ENCODE peak calls at places on chromosomes 4 and X, in nine cellular contexts. I, V, U, P, N, H, O, M and A are unnamed samples.

GRCh38 chr4:96407651-96408342 is 567.9 kb downstream of the PDHA2 start:
- DNase-seq in O (no peak), P (no peak), M (no peak), U (no peak), V (no peak), I (no peak), N (no peak), H (no peak), A (no peak)

GRCh38 chr4:36613999-36614398 is 332.6 kb downstream of the DTHD1 start:
- DNase-seq in M (no peak), N (no peak), I (no peak), V (no peak), P (no peak), U (no peak), O (no peak), H (no peak), A (no peak)

GRCh38 chrX:40780123-40780522 is 44.8 kb upstream of the MED14 start:
- DNase-seq in P (no peak), O (no peak), N (no peak), I (no peak), H (no peak), U (no peak), V (no peak), M (no peak), A (no peak)

GRCh38 chr4:4969298-4969697 is 50.0 kb downstream of the CYTL1 start:
- DNase-seq in V (no peak), N (peak; percentile 92), H (no peak), I (peak; percentile 15), P (no peak), O (peak; percentile 67), U (no peak), M (no peak), A (peak; percentile 42)

GRCh38 chr4:24856586-24856985 is 56.3 kb downstream of the CCDC149 start:
- DNase-seq in V (peak; percentile 7), P (no peak), U (peak; percentile 64), M (no peak), H (no peak), I (no peak), O (no peak), N (no peak), A (no peak)

GRCh38 chr4:9889306-9889705 is 107.9 kb downstream of the DRD5 start:
- DNase-seq in U (no peak), H (no peak), O (no peak), N (no peak), M (no peak), P (no peak), I (no peak), V (no peak), A (no peak)

GRCh38 chr4:98046665-98047064 is 96.6 kb downstream of the STPG2 start:
- DNase-seq in M (no peak), O (no peak), P (no peak), H (no peak), N (no peak), U (no peak), V (no peak), I (no peak), A (no peak)

GRCh38 chrX:112687189-112687691 is 7.5 kb upstream of the LHFPL1 start:
- DNase-seq in V (no peak), O (peak; percentile 6), I (no peak), M (no peak), H (no peak), U (no peak), N (no peak), P (no peak), A (no peak)

GRCh38 chrX:65300104-65300809 is 234.3 kb downstream of the LAS1L start:
- DNase-seq in P (no peak), H (peak; percentile 21), N (no peak), U (no peak), O (no peak), M (no peak), V (no peak), I (no peak), A (no peak)

GRCh38 chrX:23783569-23784486 is 855 bp downstream of the SAT1 start:
- DNase-seq in M (no peak), N (no peak), P (no peak), H (no peak), V (no peak), U (no peak), I (no peak), O (no peak), A (no peak)

GRCh38 chr4:88690355-88690754 is 7.3 kb downstream of the NAP1L5 start:
- DNase-seq in V (no peak), O (no peak), P (peak; percentile 14), H (no peak), U (no peak), N (no peak), I (no peak), M (no peak), A (no peak)

GRCh38 chr4:6224725-6225124 is 24.4 kb upstream of the JAKMIP1 start:
- DNase-seq in P (no peak), O (no peak), V (no peak), I (no peak), M (no peak), U (no peak), H (no peak), N (no peak), A (no peak)

GRCh38 chr4:93261207-93261606 is 567.3 kb upstream of the ATOH1 start:
- DNase-seq in V (no peak), N (no peak), H (no peak), O (no peak), M (no peak), P (no peak), U (no peak), I (no peak), A (no peak)

GRCh38 chrX:51836823-51837222 is 56.6 kb upstream of the MAGED1 start:
- DNase-seq in I (no peak), H (no peak), V (no peak), U (no peak), O (no peak), N (no peak), M (no peak), P (no peak), A (no peak)

GRCh38 chrX:72572248-72573157 is at the start of gene HDAC8:
- DNase-seq in H (peak; percentile 21), P (peak; percentile 62), M (peak; percentile 66), V (peak; percentile 80), I (peak; percentile 48), N (peak; percentile 91), O (peak; percentile 52), U (peak; percentile 63), A (peak; percentile 61)

GRCh38 chrX:7798327-7798726 is 44.6 kb upstream of the VCX start:
- DNase-seq in V (no peak), U (no peak), O (no peak), M (no peak), I (no peak), N (no peak), H (no peak), P (no peak), A (no peak)

GRCh38 chr4:186840222-186840701 is 116.6 kb upstream of the FAT1 start:
- DNase-seq in N (no peak), V (no peak), H (no peak), M (peak; percentile 49), O (peak; percentile 82), P (peak; percentile 50), I (no peak), U (no peak), A (no peak)

GRCh38 chr4:86560447-86560846 is 33.7 kb upstream of the PTPN13 start:
- DNase-seq in M (no peak), V (no peak), I (no peak), N (no peak), P (no peak), O (no peak), U (no peak), H (no peak), A (no peak)

GRCh38 chr4:16516796-16517413 is 290.6 kb upstream of the TAPT1 start:
- DNase-seq in V (peak; percentile 63), U (no peak), M (peak; percentile 66), N (no peak), P (no peak), I (no peak), H (peak; percentile 13), O (peak; percentile 75), A (peak; percentile 36)

DNA sequence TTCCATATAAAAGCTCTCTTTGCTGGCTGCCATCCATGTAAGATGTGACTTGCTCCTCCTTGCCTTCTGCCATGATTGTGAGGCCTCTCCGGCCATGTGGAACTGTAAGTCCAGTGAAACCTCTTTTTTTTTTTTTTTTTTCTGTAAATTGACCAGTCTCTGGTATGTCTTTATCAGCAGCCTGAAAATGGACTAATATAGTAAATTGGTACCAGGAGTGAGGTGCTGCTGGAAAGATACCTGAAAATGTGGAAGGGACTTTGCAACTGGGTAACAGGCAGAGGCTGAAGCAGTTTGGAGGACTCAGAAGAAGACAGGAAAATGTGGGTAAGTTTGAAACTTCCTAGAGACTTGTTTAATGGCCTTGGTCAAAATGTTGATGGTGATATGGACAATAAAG is 124.3 kb upstream of the AADAT start:
- DNase-seq in P (no peak), H (no peak), N (no peak), V (no peak), O (no peak), U (no peak), I (no peak), M (no peak), A (no peak)
- H3K9me3 ChIP-seq in P (peaks cover 2% of the 10 kb centered on the region), H (peaks cover 23% of the 10 kb centered on the region), N (no peaks in the 10 kb centered on the region), V (no peaks in the 10 kb centered on the region), O (no peaks in the 10 kb centered on the region), U (no peaks in the 10 kb centered on the region), I (no peaks in the 10 kb centered on the region), M (no peaks in the 10 kb centered on the region), A (peaks cover 15% of the 10 kb centered on the region)

DNA sequence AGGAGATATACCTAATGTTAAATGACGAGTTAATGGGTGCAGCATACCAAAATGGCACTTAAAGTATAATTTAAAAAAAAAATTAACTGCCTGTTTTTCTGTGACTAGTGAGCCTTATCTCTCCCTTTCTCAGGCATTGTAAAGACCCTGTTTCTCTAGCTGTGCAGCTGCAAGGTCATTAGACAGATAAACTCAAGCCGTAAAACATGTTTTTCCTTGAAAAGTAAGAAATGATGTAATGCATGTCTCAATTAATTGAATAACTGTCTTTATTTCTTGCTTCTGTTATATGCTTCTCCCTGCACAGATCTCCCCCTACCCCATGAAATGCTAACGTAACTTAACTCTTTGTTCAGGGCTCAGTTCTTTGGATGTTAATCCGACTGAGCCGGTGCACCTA is 10.5 kb downstream of the TBC1D19 start:
- DNase-seq in I (no peak), H (no peak), M (no peak), U (no peak), V (no peak), N (no peak), O (no peak), P (no peak), A (no peak)
- H3K4me1 ChIP-seq in I (peaks cover 14% of the 10 kb centered on the region), H (no peaks in the 10 kb centered on the region), M (no peaks in the 10 kb centered on the region), U (no peaks in the 10 kb centered on the region), V (no peaks in the 10 kb centered on the region), N (no peaks in the 10 kb centered on the region), O (no peaks in the 10 kb centered on the region), P (no peaks in the 10 kb centered on the region), A (peaks cover 9% of the 10 kb centered on the region)

GRCh38 chr4:136653640-136654406 is 878.5 kb downstream of the PCDH18 start:
- DNase-seq in M (no peak), I (no peak), V (no peak), N (no peak), P (no peak), U (no peak), O (no peak), H (no peak), A (no peak)
- TF ChIP-seq EP300 in M (no peak), I (no peak), V (no peak), N (no peak), P (no peak), U (no peak), O (no peak), H (no peak), A (no peak)

DNA sequence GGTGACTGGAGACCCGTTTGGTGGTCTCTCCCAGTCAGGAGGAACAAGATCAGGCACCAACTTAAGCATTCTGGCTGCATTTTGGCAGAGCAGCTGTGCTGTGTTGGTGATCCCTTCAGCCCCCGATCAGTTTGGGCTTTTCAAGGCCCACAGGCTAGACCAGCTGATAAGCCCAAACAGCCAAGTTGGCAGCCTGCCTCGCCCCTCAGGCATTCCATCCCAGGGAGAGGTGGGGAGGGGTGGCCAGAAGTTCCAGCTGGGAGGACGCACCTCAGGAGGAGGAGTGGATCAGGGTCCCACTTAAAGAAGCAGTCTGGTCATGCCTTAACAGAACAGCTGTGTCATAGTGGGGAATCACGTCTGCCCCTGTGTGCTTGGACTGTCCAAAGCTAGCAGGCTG is 105.8 kb downstream of the CHIC1 start:
- DNase-seq in V (no peak), P (no peak), O (no peak), I (no peak), U (no peak), N (no peak), H (no peak), M (no peak), A (no peak)
- H3K9me3 ChIP-seq in V (peaks cover 8% of the 10 kb centered on the region), P (no peaks in the 10 kb centered on the region), O (no peaks in the 10 kb centered on the region), I (peaks cover 5% of the 10 kb centered on the region), U (peaks cover 3% of the 10 kb centered on the region), N (no peaks in the 10 kb centered on the region), H (peaks cover 4% of the 10 kb centered on the region), M (no peaks in the 10 kb centered on the region), A (peaks cover 16% of the 10 kb centered on the region)